ENCODE peak calls at places on chromosomes 12 and 14, in four cellular contexts. M is astrocyte of the spinal cord, F is left lung, A is stomach. O is an unnamed sample.

GRCh38 chr12:27732281-27732680 is 21.6 kb downstream of the MRPS35 start:
- DNase-seq in M (no peak), F (no peak), A (peak; percentile 32), O (no peak)

GRCh38 chr12:104263580-104264358 is 39.8 kb upstream of the EID3 start:
- DNase-seq in F (no peak), A (no peak), M (no peak), O (no peak)

GRCh38 chr14:76918751-76919421 is 92.7 kb downstream of the LRRC74A start:
- DNase-seq in M (peak; percentile 99), F (peak; percentile 94), A (peak; percentile 97), O (peak; percentile 99)

GRCh38 chr12:6605425-6606330 is 1.5 kb downstream of the CHD4 start:
- DNase-seq in M (peak; percentile 22), A (no peak), F (no peak), O (no peak)

GRCh38 chr12:4153343-4153892 is 120.1 kb upstream of the CCND2 start:
- DNase-seq in F (no peak), A (no peak), M (no peak), O (no peak)

GRCh38 chr12:334114-334513 is 55.0 kb downstream of the KDM5A start:
- DNase-seq in M (no peak), F (no peak), A (no peak), O (no peak)

GRCh38 chr12:19150273-19150895 is 20.9 kb downstream of the PLEKHA5 start:
- DNase-seq in M (peak; percentile 43), A (no peak), F (no peak), O (no peak)

GRCh38 chr14:73613419-73613963 is 1.2 kb downstream of the ACOT6 start:
- DNase-seq in A (no peak), F (no peak), M (no peak), O (no peak)

GRCh38 chr12:52074006-52074405 is 4.2 kb downstream of the ATG101 start:
- DNase-seq in M (peak; percentile 70), F (no peak), A (peak; percentile 78), O (no peak)

GRCh38 chr14:76962303-76962660 is 66.2 kb downstream of the IRF2BPL start:
- DNase-seq in F (no peak), M (no peak), A (no peak), O (no peak)

GRCh38 chr14:72098202-72098601 is 166.0 kb downstream of the RGS6 start:
- DNase-seq in M (no peak), A (no peak), F (no peak), O (no peak)

DNA sequence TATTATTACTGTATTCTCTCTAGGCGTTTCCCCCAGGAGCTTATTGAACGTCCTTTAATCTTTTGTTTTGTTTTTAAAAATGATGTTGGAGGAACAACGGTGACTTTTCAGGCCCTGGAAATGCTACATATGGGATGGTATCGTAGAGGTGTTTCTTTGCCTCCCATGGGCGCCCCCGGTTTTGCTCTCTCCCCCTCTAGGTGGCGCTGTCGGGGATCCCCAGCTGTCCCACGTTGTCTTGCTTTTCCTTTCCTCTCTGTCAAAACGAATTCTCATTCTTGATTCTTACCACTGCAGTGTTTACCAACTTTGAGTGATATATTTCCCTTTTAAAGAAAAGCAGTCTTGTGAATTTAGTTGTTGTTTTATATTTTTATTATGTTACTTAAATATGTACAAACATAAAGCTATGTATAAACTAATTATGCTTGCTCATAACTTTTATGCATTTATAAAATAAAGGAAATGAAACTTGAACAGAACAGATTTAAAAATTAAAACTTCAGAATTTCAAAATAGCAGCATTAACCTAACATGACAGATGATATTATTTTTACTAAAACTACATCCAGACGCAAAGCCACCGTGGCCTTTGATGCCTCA is 171.9 kb downstream of the RGS6 start:
- DNase-seq in A (no peak), M (no peak), F (no peak), O (no peak)
- TF ChIP-seq CTCF in A (no peak), M (peak; percentile 48), F (peak; percentile 39), O (peak; percentile 61)

GRCh38 chr12:127172857-127173256 is 1094.1 kb upstream of the TMEM132C start:
- DNase-seq in F (no peak), A (no peak), M (no peak), O (no peak)

GRCh38 chr12:127178039-127178438 is 1088.9 kb upstream of the TMEM132C start:
- DNase-seq in F (no peak), A (no peak), M (no peak), O (no peak)

GRCh38 chr12:127174881-127175280 is 1092.1 kb upstream of the TMEM132C start:
- DNase-seq in F (no peak), M (no peak), A (no peak), O (no peak)

GRCh38 chr12:127176804-127177203 is 1090.2 kb upstream of the TMEM132C start:
- DNase-seq in F (no peak), A (no peak), M (no peak), O (no peak)

GRCh38 chr12:127175361-127175760 is 1091.6 kb upstream of the TMEM132C start:
- DNase-seq in M (no peak), F (no peak), A (no peak), O (no peak)
- TF ChIP-seq CTCF in M (no peak), F (no peak), A (no peak), O (no peak)

GRCh38 chr14:24279301-24280186 is 8.1 kb upstream of the RABGGTA start:
- DNase-seq in M (no peak), F (no peak), A (no peak), O (peak; percentile 57)
- TF ChIP-seq CTCF in M (no peak), F (no peak), A (no peak), O (peak; percentile 45)

DNA sequence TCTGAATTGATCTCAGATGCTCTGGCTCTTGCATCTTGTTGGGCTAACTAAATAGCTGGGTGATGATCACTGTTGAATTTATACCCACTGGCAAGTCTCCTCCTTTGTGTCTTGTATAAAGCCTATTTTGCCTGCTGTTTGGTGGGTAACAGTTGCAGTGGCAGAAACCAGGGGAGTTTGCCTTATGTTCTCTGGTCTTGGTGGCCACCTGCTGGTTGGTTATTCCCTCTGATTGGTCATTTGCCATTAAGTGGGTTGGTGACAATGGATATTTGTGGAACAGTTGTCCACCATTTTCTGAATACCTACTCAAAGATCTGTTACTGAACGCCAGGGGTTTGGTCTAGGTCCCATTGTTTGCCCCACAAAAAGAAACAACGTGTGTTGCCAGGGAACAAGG is 52.1 kb downstream of the AVPR1A start:
- DNase-seq in A (no peak), F (no peak), M (no peak), O (no peak)
- TF ChIP-seq CTCF in A (no peak), F (no peak), M (no peak), O (peak; percentile 56)

DNA sequence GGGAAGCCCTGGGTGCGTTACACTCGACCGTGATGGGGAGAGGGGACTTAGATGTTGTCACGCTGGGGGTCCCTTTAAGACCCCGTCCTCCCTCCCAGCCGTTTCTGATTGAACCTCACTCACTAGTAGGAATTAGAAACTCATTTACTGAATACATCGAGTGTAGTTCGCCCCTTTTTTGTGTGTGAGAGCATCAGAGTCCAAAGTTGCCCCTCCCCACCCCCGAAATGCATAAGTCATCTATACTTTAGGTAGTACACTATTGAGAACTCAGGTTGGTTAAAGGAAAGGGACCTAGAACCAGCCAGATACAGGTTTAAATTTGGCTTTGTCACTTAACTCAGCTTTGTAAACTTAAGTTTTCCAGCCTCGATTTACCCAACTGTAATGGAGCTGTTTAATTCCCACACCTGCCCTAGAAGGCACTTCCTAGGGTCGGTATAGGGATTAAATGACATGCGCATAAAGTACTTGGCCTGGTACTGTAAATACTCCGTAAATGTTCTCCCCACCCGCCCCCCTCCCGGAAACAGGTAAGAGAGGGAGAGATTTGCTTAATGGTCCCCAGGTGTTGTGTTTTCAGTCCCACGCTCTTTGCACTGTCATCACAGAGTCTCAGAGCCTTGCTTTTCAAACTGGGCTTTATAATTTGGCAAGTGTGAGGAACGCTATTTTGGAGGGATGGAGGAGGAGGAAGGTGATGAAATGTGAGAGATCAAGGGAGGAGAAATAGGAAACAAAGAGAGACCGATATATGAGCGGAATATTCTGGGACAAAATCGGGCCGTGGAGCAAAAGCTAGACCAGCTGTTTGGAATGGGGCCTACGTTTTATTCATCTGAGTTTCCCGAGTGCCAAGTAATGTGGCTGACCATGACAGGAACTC is 893 bp downstream of the SUDS3 start:
- DNase-seq in M (no peak), F (no peak), A (no peak), O (no peak)
- TF ChIP-seq CTCF in M (no peak), F (no peak), A (no peak), O (no peak)

GRCh38 chr12:121383601-121384019 is 16.3 kb upstream of the RNF34 start:
- DNase-seq in F (no peak), M (no peak), A (no peak), O (no peak)
- TF ChIP-seq CTCF in F (no peak), M (peak; percentile 5), A (no peak), O (peak; percentile 49)

GRCh38 chr12:93442411-93443340 is 929 bp upstream of the UBE2N start:
- DNase-seq in F (no peak), M (no peak), A (no peak), O (no peak)

GRCh38 chr12:93441617-93442410 is at the start of gene UBE2N:
- DNase-seq in F (peak; percentile 96), M (peak; percentile 97), A (peak; percentile 96), O (peak; percentile 98)

GRCh38 chr12:93441111-93441616 is 583 bp downstream of the UBE2N start:
- DNase-seq in F (peak; percentile 45), M (peak; percentile 9), A (peak; percentile 31), O (no peak)

GRCh38 chr12:93440043-93440835 is 1.5 kb downstream of the UBE2N start:
- DNase-seq in F (no peak), A (no peak), M (no peak), O (no peak)

DNA sequence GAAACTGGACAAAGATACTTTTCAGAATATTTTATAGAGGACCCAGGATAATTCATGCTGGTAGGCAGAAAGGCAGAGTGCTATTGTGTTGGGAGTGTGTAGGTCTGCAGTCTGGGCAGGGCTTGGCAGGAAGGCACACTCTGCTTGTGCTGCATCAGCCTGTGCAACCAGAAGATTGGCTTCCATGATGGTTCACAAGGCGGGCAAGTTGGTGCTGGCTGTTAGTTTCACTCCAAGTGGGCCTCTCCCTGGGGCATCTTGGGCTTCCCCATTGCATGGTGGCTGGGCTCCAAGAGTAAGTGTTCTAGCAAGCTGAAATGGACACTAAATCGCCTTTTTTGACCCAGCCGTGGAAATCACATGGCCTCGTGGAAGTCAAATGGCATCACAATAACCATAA is 1.8 kb upstream of the UBE2N start:
- DNase-seq in M (no peak), F (no peak), A (no peak), O (no peak)
- TF ChIP-seq CTCF in M (no peak), F (no peak), A (no peak), O (no peak)

DNA sequence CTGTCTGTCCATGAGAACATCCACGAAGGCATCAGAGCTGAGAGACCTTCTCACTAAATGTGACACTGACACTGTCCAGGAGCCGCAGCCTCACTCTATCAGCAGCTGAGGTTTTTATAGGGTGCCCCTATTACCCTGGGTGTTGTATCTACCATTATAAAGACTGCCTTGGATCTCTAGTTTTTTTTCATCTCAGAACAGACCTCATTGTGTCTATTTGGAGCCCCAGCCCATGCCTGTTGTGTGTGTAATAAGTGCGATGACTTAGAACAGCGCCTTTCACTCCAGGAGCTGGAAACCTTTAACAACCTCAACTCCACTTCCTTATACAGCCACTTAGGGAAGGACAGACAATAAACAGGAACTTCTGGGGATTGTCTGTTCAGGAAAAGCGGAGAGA is 420.4 kb downstream of the RAD51B start:
- DNase-seq in F (no peak), M (peak; percentile 43), A (no peak), O (no peak)
- TF ChIP-seq CTCF in F (no peak), M (no peak), A (no peak), O (no peak)

DNA sequence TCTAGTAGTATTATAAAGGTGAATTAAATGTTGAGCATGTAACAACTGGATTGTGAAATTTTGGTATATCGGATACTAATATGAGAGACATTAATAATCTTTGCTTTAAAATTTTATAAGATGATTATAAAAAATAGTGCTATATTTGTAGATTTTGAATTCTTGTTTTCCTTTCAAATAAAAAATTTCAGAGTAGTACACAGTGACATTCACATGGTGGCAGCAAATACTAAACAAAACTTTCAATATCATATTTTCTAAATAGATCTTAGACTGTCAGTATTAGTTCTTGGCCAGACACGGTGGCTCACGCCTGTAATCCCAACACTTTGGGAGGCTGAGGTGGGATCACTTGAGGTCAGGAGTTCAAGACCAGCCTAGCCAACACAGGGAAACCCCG is 166.0 kb downstream of the NAV3 start:
- DNase-seq in M (no peak), A (no peak), F (no peak), O (no peak)
- TF ChIP-seq CTCF in M (no peak), A (no peak), F (no peak), O (peak; percentile 59)